ENCODE peak calls at places on chromosomes 4 and X, in eight cellular contexts. One of them, this sample, is unnamed.

GRCh38 chrX:53445977-53446376 is 11.8 kb upstream of the HSD17B10 start:
- DNase-seq in neural progenitor cell: peak
- DNase-seq in AG10803: peak
- DNase-seq in NB4: peak
- DNase-seq in ovary: no peak
- DNase-seq in right atrium auricular region: no peak
- DNase-seq in CD8-positive, alpha-beta memory T cell: peak
- DNase-seq in GM23248: peak
- DNase-seq in this sample: no peak

GRCh38 chrX:38052096-38052495 is 45.7 kb downstream of the SYTL5 start:
- DNase-seq in AG10803: peak
- DNase-seq in GM23248: peak
- DNase-seq in CD8-positive, alpha-beta memory T cell: no peak
- DNase-seq in NB4: peak
- DNase-seq in ovary: no peak
- DNase-seq in neural progenitor cell: no peak
- DNase-seq in right atrium auricular region: no peak
- DNase-seq in this sample: no peak

GRCh38 chr4:68267433-68267944 is 22.0 kb upstream of the TMPRSS11B start:
- DNase-seq in neural progenitor cell: no peak
- DNase-seq in ovary: no peak
- DNase-seq in CD8-positive, alpha-beta memory T cell: no peak
- DNase-seq in AG10803: peak
- DNase-seq in NB4: no peak
- DNase-seq in GM23248: peak
- DNase-seq in right atrium auricular region: no peak
- DNase-seq in this sample: no peak

GRCh38 chr4:94177822-94178221 is 29.8 kb upstream of the SMARCAD1 start:
- DNase-seq in GM23248: no peak
- DNase-seq in ovary: no peak
- DNase-seq in neural progenitor cell: peak
- DNase-seq in NB4: no peak
- DNase-seq in right atrium auricular region: no peak
- DNase-seq in AG10803: no peak
- DNase-seq in CD8-positive, alpha-beta memory T cell: no peak
- DNase-seq in this sample: no peak

GRCh38 chr4:178387756-178388155 is 945.5 kb upstream of the AGA start:
- DNase-seq in NB4: peak
- DNase-seq in AG10803: no peak
- DNase-seq in neural progenitor cell: no peak
- DNase-seq in ovary: no peak
- DNase-seq in right atrium auricular region: no peak
- DNase-seq in CD8-positive, alpha-beta memory T cell: no peak
- DNase-seq in GM23248: no peak
- DNase-seq in this sample: no peak

GRCh38 chr4:23333556-23333945 is 556.3 kb downstream of the PPARGC1A start:
- DNase-seq in right atrium auricular region: no peak
- DNase-seq in NB4: no peak
- DNase-seq in neural progenitor cell: no peak
- DNase-seq in AG10803: no peak
- DNase-seq in GM23248: no peak
- DNase-seq in ovary: no peak
- DNase-seq in CD8-positive, alpha-beta memory T cell: no peak
- DNase-seq in this sample: no peak

GRCh38 chrX:119391279-119391678 is 7.9 kb upstream of the SLC25A43 start:
- DNase-seq in ovary: no peak
- DNase-seq in CD8-positive, alpha-beta memory T cell: no peak
- DNase-seq in neural progenitor cell: no peak
- DNase-seq in right atrium auricular region: no peak
- DNase-seq in NB4: peak
- DNase-seq in AG10803: peak
- DNase-seq in GM23248: peak
- DNase-seq in this sample: no peak

GRCh38 chr4:6134612-6135220 is 65.6 kb downstream of the JAKMIP1 start:
- DNase-seq in NB4: peak
- DNase-seq in right atrium auricular region: no peak
- DNase-seq in GM23248: peak
- DNase-seq in neural progenitor cell: no peak
- DNase-seq in ovary: no peak
- DNase-seq in AG10803: no peak
- DNase-seq in CD8-positive, alpha-beta memory T cell: no peak
- DNase-seq in this sample: no peak

GRCh38 chrX:30653415-30654131 is at the start of gene GK:
- DNase-seq in right atrium auricular region: no peak
- DNase-seq in AG10803: peak
- DNase-seq in GM23248: peak
- DNase-seq in ovary: peak
- DNase-seq in CD8-positive, alpha-beta memory T cell: no peak
- DNase-seq in NB4: peak
- DNase-seq in neural progenitor cell: peak
- DNase-seq in this sample: peak

GRCh38 chr4:117786566-117786965 is 247.7 kb upstream of the NDST3 start:
- DNase-seq in GM23248: no peak
- DNase-seq in right atrium auricular region: no peak
- DNase-seq in AG10803: no peak
- DNase-seq in NB4: no peak
- DNase-seq in ovary: no peak
- DNase-seq in neural progenitor cell: no peak
- DNase-seq in CD8-positive, alpha-beta memory T cell: no peak
- DNase-seq in this sample: no peak

GRCh38 chrX:151384807-151385206 is 12.2 kb upstream of the VMA21 start:
- DNase-seq in NB4: no peak
- DNase-seq in AG10803: no peak
- DNase-seq in CD8-positive, alpha-beta memory T cell: no peak
- DNase-seq in neural progenitor cell: peak
- DNase-seq in right atrium auricular region: no peak
- DNase-seq in GM23248: no peak
- DNase-seq in ovary: no peak
- DNase-seq in this sample: no peak

GRCh38 chrX:27598312-27598711 is 8.2 kb downstream of the DCAF8L2 start:
- DNase-seq in NB4: no peak
- DNase-seq in neural progenitor cell: peak
- DNase-seq in AG10803: no peak
- DNase-seq in GM23248: no peak
- DNase-seq in CD8-positive, alpha-beta memory T cell: no peak
- DNase-seq in right atrium auricular region: no peak
- DNase-seq in ovary: no peak
- DNase-seq in this sample: no peak

GRCh38 chr4:110007217-110007616 is 94.5 kb downstream of the EGF start:
- DNase-seq in CD8-positive, alpha-beta memory T cell: no peak
- DNase-seq in AG10803: no peak
- DNase-seq in right atrium auricular region: no peak
- DNase-seq in ovary: no peak
- DNase-seq in neural progenitor cell: no peak
- DNase-seq in NB4: no peak
- DNase-seq in GM23248: no peak
- DNase-seq in this sample: no peak

GRCh38 chr4:1516261-1516660 is 110.0 kb upstream of the NKX1-1 start:
- DNase-seq in AG10803: no peak
- DNase-seq in neural progenitor cell: no peak
- DNase-seq in NB4: no peak
- DNase-seq in ovary: no peak
- DNase-seq in GM23248: no peak
- DNase-seq in right atrium auricular region: no peak
- DNase-seq in CD8-positive, alpha-beta memory T cell: no peak
- DNase-seq in this sample: no peak

GRCh38 chrX:101206471-101206870 is 13.1 kb upstream of the DRP2 start:
- DNase-seq in GM23248: peak
- DNase-seq in CD8-positive, alpha-beta memory T cell: peak
- DNase-seq in neural progenitor cell: peak
- DNase-seq in AG10803: peak
- DNase-seq in NB4: peak
- DNase-seq in ovary: no peak
- DNase-seq in right atrium auricular region: no peak
- DNase-seq in this sample: no peak

GRCh38 chrX:29491659-29492058 is 723.7 kb upstream of the MAGEB2 start:
- DNase-seq in CD8-positive, alpha-beta memory T cell: no peak
- DNase-seq in AG10803: no peak
- DNase-seq in NB4: no peak
- DNase-seq in ovary: no peak
- DNase-seq in GM23248: no peak
- DNase-seq in right atrium auricular region: no peak
- DNase-seq in neural progenitor cell: no peak
- DNase-seq in this sample: no peak

GRCh38 chrX:136936183-136936549 is 55.6 kb upstream of the RBMX start:
- DNase-seq in ovary: no peak
- DNase-seq in CD8-positive, alpha-beta memory T cell: no peak
- DNase-seq in neural progenitor cell: no peak
- DNase-seq in NB4: no peak
- DNase-seq in AG10803: no peak
- DNase-seq in GM23248: no peak
- DNase-seq in right atrium auricular region: no peak
- DNase-seq in this sample: no peak

GRCh38 chrX:427812-428725 is 41.4 kb upstream of the PPP2R3B start:
- DNase-seq in right atrium auricular region: no peak
- DNase-seq in CD8-positive, alpha-beta memory T cell: no peak
- DNase-seq in NB4: peak
- DNase-seq in neural progenitor cell: peak
- DNase-seq in AG10803: peak
- DNase-seq in GM23248: peak
- DNase-seq in ovary: no peak
- DNase-seq in this sample: no peak
- H3K4me3 ChIP-seq in right atrium auricular region: no peak
- H3K4me3 ChIP-seq in CD8-positive, alpha-beta memory T cell: no peak
- H3K4me3 ChIP-seq in NB4: no peak
- H3K4me3 ChIP-seq in neural progenitor cell: peak
- H3K4me3 ChIP-seq in AG10803: peak
- H3K4me3 ChIP-seq in GM23248: no peak
- H3K4me3 ChIP-seq in ovary: no peak
- H3K4me3 ChIP-seq in this sample: no peak

DNA sequence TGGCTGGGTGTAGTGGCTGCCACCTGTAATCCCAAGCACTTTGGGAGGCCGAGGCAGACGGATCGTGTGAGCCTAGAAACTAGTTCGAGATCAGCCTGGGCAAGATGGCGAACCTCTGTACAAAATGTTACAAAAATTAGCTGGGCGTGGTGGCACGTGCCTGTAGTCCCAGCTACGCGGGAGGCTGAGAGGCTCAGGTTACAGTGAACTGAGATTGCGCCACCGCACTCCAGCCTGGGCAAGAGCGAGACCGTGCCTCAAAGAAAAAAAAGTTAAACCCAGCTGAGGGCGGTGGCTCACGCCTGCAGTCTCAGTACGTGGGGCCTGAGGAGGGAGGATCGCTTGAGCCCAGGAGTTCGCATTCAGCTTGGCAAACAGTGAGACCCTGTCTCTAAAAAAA is 1.1 kb downstream of the TKTL1 start:
- DNase-seq in neural progenitor cell: no peak
- DNase-seq in GM23248: no peak
- DNase-seq in ovary: no peak
- DNase-seq in right atrium auricular region: no peak
- DNase-seq in AG10803: no peak
- DNase-seq in NB4: no peak
- DNase-seq in CD8-positive, alpha-beta memory T cell: no peak
- DNase-seq in this sample: no peak
- H3K4me3 ChIP-seq in neural progenitor cell: no peak
- H3K4me3 ChIP-seq in GM23248: no peak
- H3K4me3 ChIP-seq in ovary: no peak
- H3K4me3 ChIP-seq in right atrium auricular region: no peak
- H3K4me3 ChIP-seq in AG10803: no peak
- H3K4me3 ChIP-seq in NB4: no peak
- H3K4me3 ChIP-seq in CD8-positive, alpha-beta memory T cell: no peak
- H3K4me3 ChIP-seq in this sample: no peak

GRCh38 chr4:113761682-113762060 is at the start of gene CAMK2D:
- DNase-seq in right atrium auricular region: peak
- DNase-seq in ovary: peak
- DNase-seq in AG10803: peak
- DNase-seq in neural progenitor cell: peak
- DNase-seq in CD8-positive, alpha-beta memory T cell: peak
- DNase-seq in GM23248: peak
- DNase-seq in NB4: peak
- DNase-seq in this sample: peak

GRCh38 chr4:113760852-113761681 is 471 bp downstream of the CAMK2D start:
- DNase-seq in CD8-positive, alpha-beta memory T cell: no peak
- DNase-seq in AG10803: peak
- DNase-seq in right atrium auricular region: peak
- DNase-seq in GM23248: peak
- DNase-seq in NB4: peak
- DNase-seq in neural progenitor cell: peak
- DNase-seq in ovary: peak
- DNase-seq in this sample: peak

GRCh38 chr4:113760094-113760851 is 1.3 kb downstream of the CAMK2D start:
- DNase-seq in ovary: peak
- DNase-seq in right atrium auricular region: no peak
- DNase-seq in GM23248: peak
- DNase-seq in AG10803: peak
- DNase-seq in NB4: peak
- DNase-seq in neural progenitor cell: peak
- DNase-seq in CD8-positive, alpha-beta memory T cell: peak
- DNase-seq in this sample: peak

GRCh38 chr4:113758361-113758760 is 3.2 kb downstream of the CAMK2D start:
- DNase-seq in CD8-positive, alpha-beta memory T cell: no peak
- DNase-seq in GM23248: peak
- DNase-seq in right atrium auricular region: no peak
- DNase-seq in ovary: no peak
- DNase-seq in NB4: no peak
- DNase-seq in AG10803: peak
- DNase-seq in neural progenitor cell: no peak
- DNase-seq in this sample: no peak

GRCh38 chr4:113759696-113760093 is 1.8 kb downstream of the CAMK2D start:
- DNase-seq in NB4: no peak
- DNase-seq in GM23248: peak
- DNase-seq in right atrium auricular region: no peak
- DNase-seq in ovary: no peak
- DNase-seq in AG10803: no peak
- DNase-seq in neural progenitor cell: no peak
- DNase-seq in CD8-positive, alpha-beta memory T cell: no peak
- DNase-seq in this sample: no peak
- H3K4me3 ChIP-seq in NB4: peak
- H3K4me3 ChIP-seq in GM23248: peak
- H3K4me3 ChIP-seq in right atrium auricular region: peak
- H3K4me3 ChIP-seq in ovary: peak
- H3K4me3 ChIP-seq in AG10803: peak
- H3K4me3 ChIP-seq in neural progenitor cell: peak
- H3K4me3 ChIP-seq in CD8-positive, alpha-beta memory T cell: peak
- H3K4me3 ChIP-seq in this sample: peak

GRCh38 chr4:2800691-2801596 is 8.1 kb downstream of the SH3BP2 start:
- DNase-seq in ovary: peak
- DNase-seq in GM23248: peak
- DNase-seq in neural progenitor cell: peak
- DNase-seq in right atrium auricular region: peak
- DNase-seq in CD8-positive, alpha-beta memory T cell: no peak
- DNase-seq in AG10803: peak
- DNase-seq in NB4: peak
- DNase-seq in this sample: peak

GRCh38 chr4:2799444-2799911 is 6.6 kb downstream of the SH3BP2 start:
- DNase-seq in right atrium auricular region: no peak
- DNase-seq in GM23248: no peak
- DNase-seq in CD8-positive, alpha-beta memory T cell: no peak
- DNase-seq in neural progenitor cell: peak
- DNase-seq in NB4: peak
- DNase-seq in ovary: peak
- DNase-seq in AG10803: no peak
- DNase-seq in this sample: no peak

GRCh38 chr4:2797545-2798305 is 4.8 kb downstream of the SH3BP2 start:
- DNase-seq in AG10803: no peak
- DNase-seq in neural progenitor cell: peak
- DNase-seq in CD8-positive, alpha-beta memory T cell: no peak
- DNase-seq in NB4: peak
- DNase-seq in ovary: peak
- DNase-seq in right atrium auricular region: no peak
- DNase-seq in GM23248: no peak
- DNase-seq in this sample: no peak

GRCh38 chr4:2798399-2799301 is 5.8 kb downstream of the SH3BP2 start:
- DNase-seq in ovary: peak
- DNase-seq in AG10803: no peak
- DNase-seq in NB4: peak
- DNase-seq in right atrium auricular region: no peak
- DNase-seq in GM23248: no peak
- DNase-seq in neural progenitor cell: peak
- DNase-seq in CD8-positive, alpha-beta memory T cell: no peak
- DNase-seq in this sample: peak

GRCh38 chr4:2799971-2800690 is 7.2 kb downstream of the SH3BP2 start:
- DNase-seq in CD8-positive, alpha-beta memory T cell: no peak
- DNase-seq in NB4: peak
- DNase-seq in AG10803: no peak
- DNase-seq in GM23248: peak
- DNase-seq in ovary: peak
- DNase-seq in neural progenitor cell: no peak
- DNase-seq in right atrium auricular region: no peak
- DNase-seq in this sample: no peak
- H3K4me3 ChIP-seq in CD8-positive, alpha-beta memory T cell: no peak
- H3K4me3 ChIP-seq in NB4: no peak
- H3K4me3 ChIP-seq in AG10803: no peak
- H3K4me3 ChIP-seq in GM23248: no peak
- H3K4me3 ChIP-seq in ovary: no peak
- H3K4me3 ChIP-seq in neural progenitor cell: no peak
- H3K4me3 ChIP-seq in right atrium auricular region: peak
- H3K4me3 ChIP-seq in this sample: peak

This sample was measured in gastrocnemius medialis.